ENCODE peak calls at places on chromosomes 5 and 9, in nine cellular contexts. One of them, this sample, is unnamed.

GRCh38 chr9:16825971-16826370 is 44.5 kb downstream of the BNC2 start:
- DNase-seq in SK-N-SH: no peak
- DNase-seq in dorsolateral prefrontal cortex: no peak
- DNase-seq in right cardiac atrium: no peak
- DNase-seq in sigmoid colon: no peak
- DNase-seq in IMR-90: peak; percentile 96
- DNase-seq in tibial artery: no peak
- DNase-seq in GM23248: peak; percentile 76
- DNase-seq in psoas muscle: no peak
- DNase-seq in this sample: no peak

GRCh38 chr5:115429345-115429940 is 115.1 kb downstream of the FEM1C start:
- DNase-seq in IMR-90: no peak
- DNase-seq in dorsolateral prefrontal cortex: no peak
- DNase-seq in SK-N-SH: no peak
- DNase-seq in GM23248: no peak
- DNase-seq in right cardiac atrium: no peak
- DNase-seq in tibial artery: no peak
- DNase-seq in psoas muscle: no peak
- DNase-seq in sigmoid colon: no peak
- DNase-seq in this sample: no peak

GRCh38 chr9:122115176-122116035 is 22.3 kb upstream of the TTLL11 start:
- DNase-seq in dorsolateral prefrontal cortex: no peak
- DNase-seq in sigmoid colon: no peak
- DNase-seq in psoas muscle: no peak
- DNase-seq in tibial artery: no peak
- DNase-seq in IMR-90: no peak
- DNase-seq in GM23248: no peak
- DNase-seq in SK-N-SH: no peak
- DNase-seq in right cardiac atrium: no peak
- DNase-seq in this sample: no peak

GRCh38 chr5:51242453-51242852 is 140.8 kb upstream of the ISL1 start:
- DNase-seq in dorsolateral prefrontal cortex: no peak
- DNase-seq in IMR-90: no peak
- DNase-seq in sigmoid colon: no peak
- DNase-seq in GM23248: no peak
- DNase-seq in psoas muscle: no peak
- DNase-seq in SK-N-SH: no peak
- DNase-seq in tibial artery: no peak
- DNase-seq in right cardiac atrium: no peak
- DNase-seq in this sample: no peak

GRCh38 chr5:150399158-150400019 is 13.3 kb downstream of the CD74 start:
- DNase-seq in tibial artery: no peak
- DNase-seq in psoas muscle: no peak
- DNase-seq in sigmoid colon: no peak
- DNase-seq in right cardiac atrium: no peak
- DNase-seq in dorsolateral prefrontal cortex: no peak
- DNase-seq in SK-N-SH: no peak
- DNase-seq in GM23248: no peak
- DNase-seq in IMR-90: peak; percentile 58
- DNase-seq in this sample: no peak

GRCh38 chr5:61809651-61810050 is 477.6 kb downstream of the ZSWIM6 start:
- DNase-seq in dorsolateral prefrontal cortex: no peak
- DNase-seq in tibial artery: no peak
- DNase-seq in sigmoid colon: no peak
- DNase-seq in psoas muscle: no peak
- DNase-seq in SK-N-SH: no peak
- DNase-seq in right cardiac atrium: no peak
- DNase-seq in GM23248: no peak
- DNase-seq in IMR-90: no peak
- DNase-seq in this sample: peak; percentile 72

GRCh38 chr9:108682191-108682590 is 173.6 kb downstream of the ACTL7B start:
- DNase-seq in SK-N-SH: no peak
- DNase-seq in dorsolateral prefrontal cortex: no peak
- DNase-seq in GM23248: no peak
- DNase-seq in tibial artery: no peak
- DNase-seq in psoas muscle: no peak
- DNase-seq in sigmoid colon: no peak
- DNase-seq in right cardiac atrium: no peak
- DNase-seq in IMR-90: no peak
- DNase-seq in this sample: no peak

GRCh38 chr9:123718188-123718587 is 211.7 kb downstream of the DENND1A start:
- DNase-seq in GM23248: no peak
- DNase-seq in dorsolateral prefrontal cortex: no peak
- DNase-seq in psoas muscle: no peak
- DNase-seq in IMR-90: no peak
- DNase-seq in sigmoid colon: no peak
- DNase-seq in right cardiac atrium: no peak
- DNase-seq in SK-N-SH: no peak
- DNase-seq in tibial artery: no peak
- DNase-seq in this sample: no peak

GRCh38 chr5:148620696-148621095 is 33.6 kb downstream of the HTR4 start:
- DNase-seq in GM23248: no peak
- DNase-seq in sigmoid colon: no peak
- DNase-seq in psoas muscle: no peak
- DNase-seq in tibial artery: no peak
- DNase-seq in right cardiac atrium: no peak
- DNase-seq in IMR-90: no peak
- DNase-seq in dorsolateral prefrontal cortex: no peak
- DNase-seq in SK-N-SH: no peak
- DNase-seq in this sample: no peak

DNA sequence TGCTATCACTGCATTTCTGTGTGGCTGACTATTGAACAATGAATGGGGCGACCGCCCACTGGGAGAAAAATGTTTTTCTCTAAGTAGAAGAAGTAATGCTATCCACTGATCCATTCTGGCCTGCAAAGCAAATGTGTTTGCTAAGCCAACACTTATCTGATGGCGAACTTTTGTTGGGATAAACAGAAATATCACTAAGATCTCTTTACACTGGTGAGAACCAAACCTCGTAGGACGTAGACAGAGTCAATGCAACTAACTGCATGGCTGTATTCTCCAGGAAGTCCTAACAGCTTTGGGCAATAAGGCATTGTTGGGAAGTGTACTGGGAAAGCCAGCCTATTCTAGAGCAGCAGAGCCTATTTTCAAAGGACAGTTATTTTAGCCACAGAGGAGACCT is 77.7 kb downstream of the ANKH start:
- DNase-seq in psoas muscle: no peak
- DNase-seq in dorsolateral prefrontal cortex: no peak
- DNase-seq in right cardiac atrium: no peak
- DNase-seq in tibial artery: no peak
- DNase-seq in SK-N-SH: no peak
- DNase-seq in GM23248: no peak
- DNase-seq in IMR-90: no peak
- DNase-seq in sigmoid colon: no peak
- DNase-seq in this sample: no peak
- H3K27ac ChIP-seq in psoas muscle: no peak overlapping the region
- H3K27ac ChIP-seq in dorsolateral prefrontal cortex: peak overlapping the region; percentile 80
- H3K27ac ChIP-seq in right cardiac atrium: no peak overlapping the region
- H3K27ac ChIP-seq in tibial artery: no peak overlapping the region
- H3K27ac ChIP-seq in SK-N-SH: no peak overlapping the region
- H3K27ac ChIP-seq in GM23248: no peak overlapping the region
- H3K27ac ChIP-seq in IMR-90: no peak overlapping the region
- H3K27ac ChIP-seq in sigmoid colon: no peak overlapping the region
- H3K27ac ChIP-seq in this sample: no peak overlapping the region

DNA sequence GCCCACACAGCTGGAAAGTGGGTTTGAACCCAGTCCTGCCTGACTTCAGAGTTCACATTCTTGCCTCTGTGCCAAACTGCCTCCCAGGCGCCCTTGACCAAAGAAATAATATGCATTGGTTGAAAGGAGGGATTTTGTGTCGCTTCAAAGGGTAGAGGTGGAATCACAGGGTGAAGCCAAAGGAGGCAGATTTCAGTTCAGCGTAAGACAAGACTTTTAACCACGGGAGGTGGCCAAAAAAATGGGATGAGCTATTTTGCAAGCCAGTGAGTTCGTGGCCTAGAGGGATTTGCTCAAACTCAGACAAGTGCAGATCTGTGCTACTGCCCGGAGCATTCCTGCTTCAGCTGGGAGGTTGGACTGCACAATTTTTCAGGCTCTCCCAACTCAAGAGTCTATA is 57.6 kb upstream of the RANBP3L start:
- DNase-seq in IMR-90: no peak
- DNase-seq in sigmoid colon: no peak
- DNase-seq in right cardiac atrium: no peak
- DNase-seq in tibial artery: no peak
- DNase-seq in psoas muscle: peak; percentile 48
- DNase-seq in dorsolateral prefrontal cortex: no peak
- DNase-seq in SK-N-SH: no peak
- DNase-seq in GM23248: no peak
- DNase-seq in this sample: no peak
- H3K27ac ChIP-seq in IMR-90: no peak overlapping the region
- H3K27ac ChIP-seq in sigmoid colon: no peak overlapping the region
- H3K27ac ChIP-seq in right cardiac atrium: no peak overlapping the region
- H3K27ac ChIP-seq in tibial artery: no peak overlapping the region
- H3K27ac ChIP-seq in psoas muscle: no peak overlapping the region
- H3K27ac ChIP-seq in dorsolateral prefrontal cortex: no peak overlapping the region
- H3K27ac ChIP-seq in SK-N-SH: no peak overlapping the region
- H3K27ac ChIP-seq in GM23248: no peak overlapping the region
- H3K27ac ChIP-seq in this sample: no peak overlapping the region

GRCh38 chr9:2026181-2026580 is 11.0 kb downstream of the SMARCA2 start:
- DNase-seq in psoas muscle: no peak
- DNase-seq in SK-N-SH: no peak
- DNase-seq in tibial artery: no peak
- DNase-seq in right cardiac atrium: no peak
- DNase-seq in GM23248: no peak
- DNase-seq in sigmoid colon: no peak
- DNase-seq in dorsolateral prefrontal cortex: no peak
- DNase-seq in IMR-90: no peak
- DNase-seq in this sample: no peak
- H3K27ac ChIP-seq in psoas muscle: peak overlapping the region; percentile 14
- H3K27ac ChIP-seq in SK-N-SH: no peak overlapping the region
- H3K27ac ChIP-seq in tibial artery: peak overlapping the region; percentile 43
- H3K27ac ChIP-seq in right cardiac atrium: peak overlapping the region; percentile 74
- H3K27ac ChIP-seq in GM23248: no peak overlapping the region
- H3K27ac ChIP-seq in sigmoid colon: no peak overlapping the region
- H3K27ac ChIP-seq in dorsolateral prefrontal cortex: peak overlapping the region; percentile 21
- H3K27ac ChIP-seq in IMR-90: no peak overlapping the region
- H3K27ac ChIP-seq in this sample: peak overlapping the region; percentile 76

DNA sequence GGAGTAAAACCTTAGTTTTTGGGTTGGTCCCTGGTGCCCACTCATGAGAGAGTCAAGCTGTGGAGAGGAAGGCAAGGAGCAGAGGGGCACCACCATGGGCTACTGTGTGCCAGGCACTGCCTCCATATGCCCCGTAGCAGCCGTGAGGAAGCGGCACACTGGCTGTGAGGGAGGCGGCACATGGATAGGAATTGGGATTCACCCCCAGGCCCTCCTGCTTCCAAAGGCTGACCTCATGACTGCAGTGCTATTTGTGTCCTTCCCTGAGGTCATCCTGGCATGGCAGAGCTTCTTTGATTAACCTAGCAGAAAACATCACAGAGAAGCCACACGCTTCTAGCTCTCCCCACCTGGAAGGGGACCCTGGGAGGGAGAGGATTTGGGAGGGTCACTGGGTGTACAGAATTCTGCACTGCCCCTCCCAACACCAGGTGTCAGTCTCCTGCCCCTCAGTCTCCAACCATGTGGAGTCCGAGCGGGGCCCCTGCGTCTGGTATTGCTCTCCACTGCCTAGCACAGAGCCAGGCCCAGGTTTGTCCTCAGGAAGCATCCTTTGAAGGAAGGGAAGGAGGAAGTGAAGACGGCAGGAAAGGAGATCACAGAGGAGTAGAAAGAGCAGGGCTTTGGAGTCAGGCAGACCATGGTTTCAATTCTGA is 109.9 kb downstream of the RGS3 start:
- DNase-seq in SK-N-SH: no peak
- DNase-seq in dorsolateral prefrontal cortex: peak; percentile 13
- DNase-seq in sigmoid colon: peak; percentile 34
- DNase-seq in GM23248: no peak
- DNase-seq in right cardiac atrium: peak; percentile 51
- DNase-seq in IMR-90: no peak
- DNase-seq in tibial artery: peak; percentile 52
- DNase-seq in psoas muscle: peak; percentile 55
- DNase-seq in this sample: no peak
- H3K27ac ChIP-seq in SK-N-SH: no peak overlapping the region
- H3K27ac ChIP-seq in dorsolateral prefrontal cortex: no peak overlapping the region
- H3K27ac ChIP-seq in sigmoid colon: no peak overlapping the region
- H3K27ac ChIP-seq in GM23248: no peak overlapping the region
- H3K27ac ChIP-seq in right cardiac atrium: peak overlapping the region; percentile 77
- H3K27ac ChIP-seq in IMR-90: no peak overlapping the region
- H3K27ac ChIP-seq in tibial artery: peak overlapping the region; percentile 0
- H3K27ac ChIP-seq in psoas muscle: peak overlapping the region; percentile 81
- H3K27ac ChIP-seq in this sample: no peak overlapping the region

GRCh38 chr5:1759378-1759970 is 40.2 kb downstream of the MRPL36 start:
- DNase-seq in sigmoid colon: peak; percentile 50
- DNase-seq in psoas muscle: no peak
- DNase-seq in tibial artery: peak; percentile 38
- DNase-seq in IMR-90: no peak
- DNase-seq in dorsolateral prefrontal cortex: no peak
- DNase-seq in right cardiac atrium: peak; percentile 9
- DNase-seq in SK-N-SH: no peak
- DNase-seq in GM23248: no peak
- DNase-seq in this sample: peak; percentile 72

GRCh38 chr5:1757511-1757910 is 42.1 kb downstream of the MRPL36 start:
- DNase-seq in dorsolateral prefrontal cortex: no peak
- DNase-seq in psoas muscle: peak; percentile 44
- DNase-seq in IMR-90: no peak
- DNase-seq in GM23248: no peak
- DNase-seq in sigmoid colon: peak; percentile 43
- DNase-seq in tibial artery: no peak
- DNase-seq in SK-N-SH: no peak
- DNase-seq in right cardiac atrium: no peak
- DNase-seq in this sample: peak; percentile 67

GRCh38 chr5:1760656-1761452 is 38.8 kb downstream of the MRPL36 start:
- DNase-seq in GM23248: no peak
- DNase-seq in IMR-90: no peak
- DNase-seq in right cardiac atrium: no peak
- DNase-seq in tibial artery: peak; percentile 56
- DNase-seq in SK-N-SH: no peak
- DNase-seq in psoas muscle: no peak
- DNase-seq in sigmoid colon: peak; percentile 46
- DNase-seq in dorsolateral prefrontal cortex: peak; percentile 24
- DNase-seq in this sample: peak; percentile 68

GRCh38 chr5:1761453-1761755 is 38.2 kb downstream of the MRPL36 start:
- DNase-seq in dorsolateral prefrontal cortex: peak; percentile 19
- DNase-seq in psoas muscle: no peak
- DNase-seq in SK-N-SH: no peak
- DNase-seq in sigmoid colon: peak; percentile 40
- DNase-seq in right cardiac atrium: no peak
- DNase-seq in tibial artery: no peak
- DNase-seq in GM23248: no peak
- DNase-seq in IMR-90: no peak
- DNase-seq in this sample: no peak

DNA sequence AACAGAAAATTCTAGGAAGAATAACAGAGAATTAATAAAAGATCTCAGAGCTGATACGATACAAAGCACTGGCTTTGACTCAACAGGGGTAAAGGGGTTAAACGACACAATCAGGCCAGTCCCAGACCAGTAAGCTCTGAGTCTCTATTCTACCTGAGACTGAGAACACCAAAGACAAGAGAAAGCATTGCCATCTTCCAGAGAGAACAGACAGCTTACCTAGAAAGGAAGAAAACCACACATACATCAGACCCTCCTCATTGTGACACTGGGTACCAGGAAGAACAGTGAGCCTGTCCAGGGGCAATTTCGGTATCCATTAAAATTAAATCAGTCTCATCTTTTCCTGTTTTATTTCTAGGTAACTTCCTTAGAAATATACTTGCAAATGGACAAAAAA is 41.1 kb downstream of the MRPL36 start:
- DNase-seq in SK-N-SH: no peak
- DNase-seq in dorsolateral prefrontal cortex: no peak
- DNase-seq in GM23248: no peak
- DNase-seq in IMR-90: no peak
- DNase-seq in tibial artery: no peak
- DNase-seq in sigmoid colon: no peak
- DNase-seq in right cardiac atrium: no peak
- DNase-seq in psoas muscle: no peak
- DNase-seq in this sample: no peak
- H3K27ac ChIP-seq in SK-N-SH: no peak overlapping the region
- H3K27ac ChIP-seq in dorsolateral prefrontal cortex: no peak overlapping the region
- H3K27ac ChIP-seq in GM23248: no peak overlapping the region
- H3K27ac ChIP-seq in IMR-90: no peak overlapping the region
- H3K27ac ChIP-seq in tibial artery: no peak overlapping the region
- H3K27ac ChIP-seq in sigmoid colon: no peak overlapping the region
- H3K27ac ChIP-seq in right cardiac atrium: no peak overlapping the region
- H3K27ac ChIP-seq in psoas muscle: no peak overlapping the region
- H3K27ac ChIP-seq in this sample: no peak overlapping the region